ENCODE peak calls at places on chromosomes 11 and 22, in five cellular contexts. M is iPS DF 6.9, F is ureter, E is kidney, A is COR-L47. H is an unnamed sample.

GRCh38 chr22:45314789-45315188 is 5.1 kb downstream of the FAM118A start:
- DNase-seq in M (no peak), F (no peak), E (peak), A (no peak), H (no peak)

GRCh38 chr11:112159098-112159761 is 4.7 kb downstream of the IL18 start:
- DNase-seq in M (no peak), F (no peak), E (no peak), A (no peak), H (no peak)

GRCh38 chr11:2498750-2499149 is 53.9 kb downstream of the KCNQ1 start:
- DNase-seq in M (no peak), F (no peak), E (peak), A (no peak), H (no peak)

GRCh38 chr22:19127329-19128008 is 3.6 kb upstream of the TSSK2 start:
- DNase-seq in M (no peak), F (no peak), E (peak), A (no peak), H (no peak)

GRCh38 chr11:44324787-44325525 is 15.0 kb upstream of the ALX4 start:
- DNase-seq in M (no peak), F (no peak), E (peak), A (peak), H (no peak)

GRCh38 chr11:19316434-19316833 is 75.7 kb upstream of the E2F8 start:
- DNase-seq in M (no peak), F (peak), E (peak), A (no peak), H (no peak)

GRCh38 chr11:32153747-32154146 is 62.9 kb downstream of the RCN1 start:
- DNase-seq in M (no peak), F (no peak), E (no peak), A (no peak), H (no peak)

GRCh38 chr11:69801513-69802335 is 17.5 kb downstream of the FGF3 start:
- DNase-seq in M (peak), F (no peak), E (no peak), A (peak), H (no peak)

GRCh38 chr11:60774726-60775125 is 10.4 kb upstream of the MS4A10 start:
- DNase-seq in M (no peak), F (no peak), E (peak), A (no peak), H (no peak)

GRCh38 chr11:79419120-79419519 is 21.7 kb downstream of the TENM4 start:
- DNase-seq in M (no peak), F (peak), E (no peak), A (no peak), H (no peak)

GRCh38 chr11:124113890-124114289 is 1.4 kb upstream of the VWA5A start:
- DNase-seq in M (no peak), F (peak), E (no peak), A (no peak), H (no peak)

GRCh38 chr11:1148752-1149180 is 9.0 kb upstream of the MUC5AC start:
- DNase-seq in M (no peak), F (no peak), E (no peak), A (no peak), H (no peak)

GRCh38 chr22:50625568-50626313 is 2.2 kb downstream of the ARSA start:
- DNase-seq in M (no peak), F (no peak), E (peak), A (no peak), H (no peak)

GRCh38 chr22:36252754-36253522 is at the start of gene APOL1:
- DNase-seq in M (no peak), F (peak), E (peak), A (no peak), H (no peak)

GRCh38 chr11:12066799-12067508 is 43.4 kb upstream of the MICAL2 start:
- DNase-seq in M (no peak), F (peak), E (peak), A (no peak), H (peak)

GRCh38 chr22:39493759-39494158 is 8.3 kb upstream of the MIEF1 start:
- DNase-seq in M (no peak), F (no peak), E (peak), A (no peak), H (no peak)

GRCh38 chr22:49203091-49203862 is 624.4 kb downstream of the BRD1 start:
- DNase-seq in M (no peak), F (peak), E (peak), A (no peak), H (no peak)

GRCh38 chr22:44020981-44021380 is 3.1 kb upstream of the PARVB start:
- DNase-seq in M (no peak), F (no peak), E (no peak), A (no peak), H (no peak)

GRCh38 chr22:29773233-29773632 is 6.1 kb downstream of the UQCR10 start:
- DNase-seq in M (no peak), F (peak), E (no peak), A (no peak), H (no peak)

GRCh38 chr11:45280449-45280848 is 5.7 kb downstream of the SYT13 start:
- DNase-seq in M (no peak), F (no peak), E (no peak), A (peak), H (no peak)

GRCh38 chr11:88656960-88657738 is 319.6 kb upstream of the CTSC start:
- DNase-seq in M (no peak), F (no peak), E (no peak), A (no peak), H (no peak)

GRCh38 chr11:129331217-129331616 is 44.4 kb upstream of the BARX2 start:
- DNase-seq in M (no peak), F (no peak), E (no peak), A (no peak), H (peak)

GRCh38 chr11:83319346-83319745 is 33.2 kb upstream of the CCDC90B start:
- DNase-seq in M (no peak), F (no peak), E (no peak), A (no peak), H (no peak)

GRCh38 chr11:127612602-127613001 is 612.0 kb upstream of the KIRREL3 start:
- DNase-seq in M (no peak), F (no peak), E (no peak), A (no peak), H (no peak)

GRCh38 chr11:116648229-116649174 is 124.3 kb downstream of the BUD13 start:
- DNase-seq in M (no peak), F (no peak), E (no peak), A (no peak), H (no peak)

GRCh38 chr22:47333625-47334024 is 571.2 kb downstream of the TBC1D22A start:
- DNase-seq in M (no peak), F (no peak), E (no peak), A (peak), H (no peak)

GRCh38 chr22:32618461-32619140 is 144.0 kb downstream of the FBXO7 start:
- DNase-seq in M (no peak), F (peak), E (no peak), A (no peak), H (no peak)

GRCh38 chr11:3090096-3090901 is 33.1 kb upstream of the CARS1 start:
- DNase-seq in M (no peak), F (no peak), E (peak), A (no peak), H (no peak)

GRCh38 chr11:6599884-6600390 is 3.5 kb downstream of the RRP8 start:
- DNase-seq in M (no peak), F (no peak), E (peak), A (no peak), H (no peak)

GRCh38 chr22:38023045-38023444 is 34.2 kb upstream of the PICK1 start:
- DNase-seq in M (no peak), F (no peak), E (no peak), A (no peak), H (no peak)

GRCh38 chr11:45304111-45304991 is 18.2 kb upstream of the SYT13 start:
- DNase-seq in M (no peak), F (no peak), E (no peak), A (no peak), H (no peak)

GRCh38 chr11:86955111-86955673 is at the start of gene FZD4:
- DNase-seq in M (no peak), F (peak), E (peak), A (peak), H (peak)

GRCh38 chr11:2929880-2930704 is 872 bp upstream of the PHLDA2 start:
- DNase-seq in M (no peak), F (no peak), E (peak), A (peak), H (no peak)

GRCh38 chr22:48083502-48083901 is 1321.1 kb downstream of the TBC1D22A start:
- DNase-seq in M (no peak), F (no peak), E (no peak), A (no peak), H (no peak)

GRCh38 chr11:36195496-36196346 is 93.5 kb downstream of the COMMD9 start:
- DNase-seq in M (no peak), F (no peak), E (no peak), A (no peak), H (no peak)